ENCODE peak calls at places on chromosomes 13 and 19, in nine cellular contexts. G is fibroblast of pulmonary artery, S is OCI-LY7, O is stomach, W is breast epithelium, J is astrocyte of the spinal cord, A is heart right ventricle, N is tibial nerve, U is Peyer's patch. F is an unnamed sample.

GRCh38 chr19:51751655-51752054 is at the start of gene FPR1:
- DNase-seq in A (no peak), W (no peak), O (no peak), S (peak; percentile 59), N (peak; percentile 29), U (no peak), J (peak; percentile 18), G (peak; percentile 29), F (peak; percentile 17)

GRCh38 chr13:73168993-73169401 is 110.2 kb downstream of the KLF5 start:
- DNase-seq in W (no peak), J (peak; percentile 16), N (no peak), G (peak; percentile 14), A (no peak), U (no peak), S (no peak), O (peak; percentile 29), F (no peak)

GRCh38 chr13:49366841-49367240 is 77.0 kb downstream of the CAB39L start:
- DNase-seq in N (no peak), S (no peak), A (no peak), O (peak; percentile 51), J (no peak), W (no peak), G (peak; percentile 34), U (no peak), F (no peak)

GRCh38 chr19:41951686-41952172 is 7.4 kb downstream of the RABAC1 start:
- DNase-seq in G (peak; percentile 74), O (peak; percentile 87), U (peak; percentile 96), S (peak; percentile 87), N (peak; percentile 73), W (peak; percentile 76), A (peak; percentile 82), J (peak; percentile 63), F (peak; percentile 46)

GRCh38 chr19:10092648-10093294 is 6.7 kb downstream of the SHFL start:
- DNase-seq in J (no peak), W (no peak), N (no peak), S (no peak), A (no peak), G (no peak), O (no peak), U (no peak), F (no peak)

GRCh38 chr13:82330499-82330898 is 1551.8 kb downstream of the SLITRK1 start:
- DNase-seq in N (no peak), W (no peak), S (peak; percentile 26), G (peak; percentile 44), J (peak; percentile 9), A (no peak), O (no peak), U (no peak), F (peak; percentile 4)

GRCh38 chr13:90201198-90201597 is 1146.3 kb upstream of the MIR17HG start:
- DNase-seq in U (no peak), G (peak; percentile 29), S (no peak), J (peak; percentile 48), A (no peak), W (no peak), N (no peak), O (no peak), F (no peak)

GRCh38 chr13:39451301-39451700 is 151.7 kb downstream of the LHFPL6 start:
- DNase-seq in J (peak; percentile 40), G (peak; percentile 73), W (no peak), O (no peak), S (peak; percentile 7), N (peak; percentile 70), U (no peak), A (no peak), F (no peak)

GRCh38 chr13:99258210-99258860 is at the start of gene GPR18:
- DNase-seq in J (no peak), N (no peak), W (no peak), O (no peak), S (peak; percentile 66), A (no peak), G (no peak), U (peak; percentile 71), F (no peak)

GRCh38 chr13:99257291-99257690 is 888 bp downstream of the GPR18 start:
- DNase-seq in G (no peak), U (no peak), O (no peak), S (peak; percentile 13), W (no peak), A (no peak), J (no peak), N (no peak), F (no peak)

GRCh38 chr13:99260216-99260615 is 2.0 kb upstream of the GPR18 start:
- DNase-seq in S (no peak), O (no peak), J (no peak), N (no peak), W (no peak), U (no peak), A (no peak), G (no peak), F (no peak)

GRCh38 chr13:99261040-99261439 is 2.9 kb upstream of the GPR18 start:
- DNase-seq in W (no peak), S (peak; percentile 41), O (no peak), J (no peak), A (no peak), N (no peak), G (no peak), U (no peak), F (no peak)

DNA sequence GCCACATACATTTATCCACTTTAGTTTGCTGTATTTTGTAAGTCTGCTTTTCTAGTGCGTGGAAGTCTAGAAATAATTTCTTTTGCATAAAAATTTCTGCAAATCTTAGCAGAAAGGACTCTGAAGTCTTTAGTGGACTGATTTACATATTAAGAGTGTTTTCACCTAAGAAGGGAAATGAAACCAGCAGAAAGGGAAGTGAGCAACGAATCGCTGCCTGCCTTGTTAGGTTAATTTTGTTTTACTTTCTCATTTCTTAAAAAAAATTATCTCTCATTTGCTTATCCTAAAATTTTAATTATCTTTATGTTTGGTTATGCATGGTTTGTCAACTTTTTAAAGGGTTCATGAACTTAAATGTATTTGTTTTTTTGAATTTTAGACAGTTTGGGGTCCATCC is 767 bp upstream of the GPR18 start:
- DNase-seq in G (no peak), W (no peak), U (no peak), S (peak; percentile 75), N (no peak), A (no peak), J (no peak), O (no peak), F (no peak)
- H3K4me3 ChIP-seq in G (no peak overlapping the region), W (no peak overlapping the region), U (no peak overlapping the region), S (peak overlapping the region; percentile 76), N (no peak overlapping the region), A (no peak overlapping the region), J (no peak overlapping the region), O (no peak overlapping the region), F (no peak overlapping the region)

DNA sequence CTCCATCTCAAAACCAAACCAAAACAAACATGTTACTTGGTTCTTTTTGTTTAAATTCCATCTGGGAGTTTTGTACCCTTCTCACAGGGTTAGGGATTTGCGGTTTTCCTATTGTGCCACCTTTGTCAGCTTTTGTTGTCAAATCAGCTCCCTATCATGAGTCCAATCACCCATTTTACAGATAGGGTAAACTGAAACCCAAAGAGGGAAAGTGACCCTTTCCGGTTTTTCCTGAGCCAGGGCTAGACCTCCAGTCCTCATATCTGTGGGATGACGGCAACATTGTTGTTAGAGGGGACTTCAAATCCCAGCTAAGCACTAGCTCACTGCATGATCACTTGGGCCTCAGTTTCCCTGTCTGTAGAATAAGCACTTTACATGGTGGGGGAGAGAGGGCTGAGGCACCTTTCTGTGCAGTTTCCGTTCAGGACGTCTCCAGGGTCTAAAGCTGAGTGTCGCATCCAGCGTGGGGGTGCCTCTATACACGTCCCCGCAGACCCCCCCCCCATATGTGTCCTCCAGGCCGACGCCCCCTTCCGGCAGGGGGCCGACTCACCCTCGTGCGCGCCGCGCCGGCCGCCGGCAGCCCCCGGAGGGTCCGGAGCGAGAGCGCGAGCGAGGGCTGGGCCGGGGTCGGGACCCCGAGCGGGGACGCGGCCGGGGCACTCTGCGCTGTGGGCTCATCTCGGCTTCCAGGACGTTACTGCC is 3.9 kb downstream of the CCDC194 start:
- DNase-seq in A (no peak), S (no peak), O (no peak), J (no peak), N (no peak), W (no peak), G (no peak), U (no peak), F (no peak)
- TF ChIP-seq CTCF in A (no peak), S (no peak), O (no peak), J (peak; percentile 14), N (no peak), W (no peak), G (no peak), U (no peak), F (no peak)

DNA sequence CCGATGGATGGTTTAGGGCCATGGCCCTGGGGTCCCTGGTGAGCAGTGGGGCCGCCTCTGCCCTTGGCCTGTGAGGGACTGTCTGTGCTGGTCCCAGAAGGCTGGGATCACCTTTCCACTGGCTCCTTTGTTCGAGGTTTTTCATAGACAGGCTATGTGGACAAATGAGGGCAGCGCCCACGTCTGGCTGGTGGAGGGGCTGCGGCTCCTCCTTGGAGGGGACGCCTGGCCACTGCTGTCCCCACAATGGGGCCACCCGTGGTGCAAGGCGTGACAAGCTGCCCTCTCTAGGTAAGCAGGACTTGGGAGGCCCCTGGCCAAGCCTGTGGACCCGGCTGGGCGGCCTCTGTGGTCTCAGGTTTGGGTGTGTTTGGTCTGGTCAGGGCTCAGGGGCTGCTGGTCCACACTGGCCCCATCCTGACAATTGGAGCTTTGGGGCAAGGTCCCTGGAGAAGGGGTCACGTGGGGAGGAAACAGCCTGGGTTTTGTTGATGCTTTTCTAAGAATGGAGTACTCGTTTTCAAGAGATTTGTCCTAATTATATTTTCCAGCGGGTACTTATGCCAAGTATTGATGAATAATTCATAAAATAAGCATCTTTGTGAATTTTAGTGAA is 33.3 kb downstream of the MCF2L start:
- DNase-seq in O (no peak), J (no peak), N (no peak), A (no peak), U (no peak), S (no peak), G (no peak), W (no peak), F (no peak)
- H3K4me3 ChIP-seq in O (peak overlapping the region; percentile 31), J (no peak overlapping the region), N (peak overlapping the region; percentile 23), A (peak overlapping the region; percentile 21), U (no peak overlapping the region), S (no peak overlapping the region), G (no peak overlapping the region), W (peak overlapping the region; percentile 69), F (no peak overlapping the region)

GRCh38 chr19:4360641-4361151 is 17.3 kb downstream of the MPND start:
- DNase-seq in S (no peak), U (no peak), W (no peak), G (no peak), N (no peak), J (no peak), A (no peak), O (no peak), F (no peak)

GRCh38 chr19:4362038-4362828 is 18.9 kb downstream of the MPND start:
- DNase-seq in G (no peak), W (no peak), N (no peak), O (no peak), U (no peak), S (no peak), A (no peak), J (no peak), F (no peak)

GRCh38 chr19:4363571-4364304 is 20.4 kb downstream of the MPND start:
- DNase-seq in U (no peak), J (no peak), N (no peak), S (no peak), O (no peak), A (no peak), W (no peak), G (no peak), F (no peak)

GRCh38 chr19:4361152-4362037 is 18.0 kb downstream of the MPND start:
- DNase-seq in S (no peak), A (no peak), N (no peak), U (no peak), J (peak; percentile 28), O (no peak), W (no peak), G (no peak), F (peak; percentile 12)

GRCh38 chr19:4362871-4363545 is 19.6 kb downstream of the MPND start:
- DNase-seq in G (no peak), U (no peak), O (no peak), N (no peak), A (no peak), W (no peak), S (peak; percentile 31), J (no peak), F (no peak)
- TF ChIP-seq CTCF in G (peak; percentile 16), U (no peak), O (no peak), N (no peak), A (no peak), W (no peak), S (peak; percentile 53), J (peak; percentile 44), F (peak; percentile 47)

F was measured in brain microvascular endothelial cell.